ENCODE peak calls at places on chromosome 15, in six cellular contexts. One of them, this sample, is unnamed.

GRCh38 chr15:85318048-85318731 is 62.2 kb upstream of the AKAP13 start:
- DNase-seq in suprapubic skin: no peak
- DNase-seq in HCT116: peak
- DNase-seq in AG04449: peak
- DNase-seq in uterus: no peak
- DNase-seq in GM06990: peak
- DNase-seq in this sample: peak

GRCh38 chr15:74200871-74201419 is 1.6 kb downstream of the STRA6 start:
- DNase-seq in suprapubic skin: no peak
- DNase-seq in HCT116: no peak
- DNase-seq in AG04449: no peak
- DNase-seq in uterus: peak
- DNase-seq in GM06990: no peak
- DNase-seq in this sample: peak

GRCh38 chr15:58758141-58758540 is 8.6 kb upstream of the ADAM10 start:
- DNase-seq in suprapubic skin: no peak
- DNase-seq in HCT116: no peak
- DNase-seq in AG04449: no peak
- DNase-seq in uterus: no peak
- DNase-seq in GM06990: no peak
- DNase-seq in this sample: no peak

GRCh38 chr15:65402971-65403370 is 19.8 kb downstream of the IGDCC4 start:
- DNase-seq in suprapubic skin: no peak
- DNase-seq in HCT116: no peak
- DNase-seq in AG04449: no peak
- DNase-seq in uterus: no peak
- DNase-seq in GM06990: no peak
- DNase-seq in this sample: no peak

GRCh38 chr15:100073982-100074381 is 267.8 kb downstream of the ADAMTS17 start:
- DNase-seq in suprapubic skin: no peak
- DNase-seq in HCT116: no peak
- DNase-seq in AG04449: no peak
- DNase-seq in uterus: no peak
- DNase-seq in GM06990: no peak
- DNase-seq in this sample: peak

GRCh38 chr15:73926191-73927002 is at the start of gene LOXL1:
- DNase-seq in suprapubic skin: no peak
- DNase-seq in HCT116: peak
- DNase-seq in AG04449: peak
- DNase-seq in uterus: peak
- DNase-seq in GM06990: no peak
- DNase-seq in this sample: peak

GRCh38 chr15:77135181-77135580 is 64.3 kb upstream of the TSPAN3 start:
- DNase-seq in suprapubic skin: no peak
- DNase-seq in HCT116: no peak
- DNase-seq in AG04449: no peak
- DNase-seq in uterus: no peak
- DNase-seq in GM06990: no peak
- DNase-seq in this sample: no peak

GRCh38 chr15:68085052-68085451 is 30.9 kb downstream of the PIAS1 start:
- DNase-seq in suprapubic skin: no peak
- DNase-seq in HCT116: no peak
- DNase-seq in AG04449: no peak
- DNase-seq in uterus: no peak
- DNase-seq in GM06990: no peak
- DNase-seq in this sample: no peak

GRCh38 chr15:92467245-92467644 is 73.6 kb downstream of the ST8SIA2 start:
- DNase-seq in suprapubic skin: no peak
- DNase-seq in HCT116: no peak
- DNase-seq in AG04449: no peak
- DNase-seq in uterus: no peak
- DNase-seq in GM06990: no peak
- DNase-seq in this sample: no peak

GRCh38 chr15:74788716-74789151 is 6.9 kb downstream of the CSK start:
- DNase-seq in suprapubic skin: no peak
- DNase-seq in HCT116: no peak
- DNase-seq in AG04449: no peak
- DNase-seq in uterus: no peak
- DNase-seq in GM06990: peak
- DNase-seq in this sample: no peak

GRCh38 chr15:90774731-90775521 is 57.8 kb downstream of the BLM start:
- DNase-seq in suprapubic skin: no peak
- DNase-seq in HCT116: peak
- DNase-seq in AG04449: peak
- DNase-seq in uterus: no peak
- DNase-seq in GM06990: no peak
- DNase-seq in this sample: peak

GRCh38 chr15:68126415-68126814 is 72.3 kb downstream of the PIAS1 start:
- DNase-seq in suprapubic skin: no peak
- DNase-seq in HCT116: no peak
- DNase-seq in AG04449: no peak
- DNase-seq in uterus: peak
- DNase-seq in GM06990: no peak
- DNase-seq in this sample: peak

GRCh38 chr15:36612063-36612788 is 32.8 kb downstream of the CDIN1 start:
- DNase-seq in suprapubic skin: no peak
- DNase-seq in HCT116: peak
- DNase-seq in AG04449: peak
- DNase-seq in uterus: no peak
- DNase-seq in GM06990: no peak
- DNase-seq in this sample: peak

GRCh38 chr15:36994809-36995208 is 105.5 kb downstream of the MEIS2 start:
- DNase-seq in suprapubic skin: no peak
- DNase-seq in HCT116: no peak
- DNase-seq in AG04449: no peak
- DNase-seq in uterus: no peak
- DNase-seq in GM06990: no peak
- DNase-seq in this sample: no peak

GRCh38 chr15:43880406-43881184 is 53.8 kb downstream of the WDR76 start:
- DNase-seq in suprapubic skin: peak
- DNase-seq in HCT116: no peak
- DNase-seq in AG04449: no peak
- DNase-seq in uterus: no peak
- DNase-seq in GM06990: no peak
- DNase-seq in this sample: no peak

GRCh38 chr15:80404719-80405553 is 754 bp downstream of the ARNT2 start:
- DNase-seq in suprapubic skin: no peak
- DNase-seq in HCT116: no peak
- DNase-seq in AG04449: no peak
- DNase-seq in uterus: no peak
- DNase-seq in GM06990: no peak
- DNase-seq in this sample: no peak

GRCh38 chr15:71679223-71680078 is 130.9 kb upstream of the NR2E3 start:
- DNase-seq in suprapubic skin: no peak
- DNase-seq in HCT116: no peak
- DNase-seq in AG04449: peak
- DNase-seq in uterus: peak
- DNase-seq in GM06990: no peak
- DNase-seq in this sample: no peak

GRCh38 chr15:51536965-51537574 is 85.5 kb downstream of the DMXL2 start:
- DNase-seq in suprapubic skin: no peak
- DNase-seq in HCT116: peak
- DNase-seq in AG04449: peak
- DNase-seq in uterus: no peak
- DNase-seq in GM06990: no peak
- DNase-seq in this sample: peak

GRCh38 chr15:41207687-41208448 is 22.7 kb downstream of the EXD1 start:
- DNase-seq in suprapubic skin: no peak
- DNase-seq in HCT116: no peak
- DNase-seq in AG04449: no peak
- DNase-seq in uterus: no peak
- DNase-seq in GM06990: no peak
- DNase-seq in this sample: peak

GRCh38 chr15:76961277-76962010 is 29.9 kb downstream of the RCN2 start:
- DNase-seq in suprapubic skin: no peak
- DNase-seq in HCT116: no peak
- DNase-seq in AG04449: no peak
- DNase-seq in uterus: no peak
- DNase-seq in GM06990: no peak
- DNase-seq in this sample: no peak

GRCh38 chr15:51621917-51622268 is 678 bp downstream of the DMXL2 start:
- DNase-seq in suprapubic skin: peak
- DNase-seq in HCT116: peak
- DNase-seq in AG04449: no peak
- DNase-seq in uterus: peak
- DNase-seq in GM06990: no peak
- DNase-seq in this sample: peak

GRCh38 chr15:67548532-67548852 is 6.0 kb downstream of the MAP2K5 start:
- DNase-seq in suprapubic skin: no peak
- DNase-seq in HCT116: no peak
- DNase-seq in AG04449: no peak
- DNase-seq in uterus: no peak
- DNase-seq in GM06990: no peak
- DNase-seq in this sample: no peak

GRCh38 chr15:82020588-82020987 is 25.2 kb downstream of the MEX3B start:
- DNase-seq in suprapubic skin: no peak
- DNase-seq in HCT116: no peak
- DNase-seq in AG04449: no peak
- DNase-seq in uterus: no peak
- DNase-seq in GM06990: no peak
- DNase-seq in this sample: no peak

GRCh38 chr15:42736793-42737528 is at the start of gene CDAN1:
- DNase-seq in suprapubic skin: peak
- DNase-seq in HCT116: peak
- DNase-seq in AG04449: no peak
- DNase-seq in uterus: peak
- DNase-seq in GM06990: peak
- DNase-seq in this sample: peak

GRCh38 chr15:63348392-63348791 is 33.3 kb downstream of the CA12 start:
- DNase-seq in suprapubic skin: no peak
- DNase-seq in HCT116: no peak
- DNase-seq in AG04449: no peak
- DNase-seq in uterus: no peak
- DNase-seq in GM06990: no peak
- DNase-seq in this sample: peak

GRCh38 chr15:92377083-92377789 is 16.4 kb upstream of the ST8SIA2 start:
- DNase-seq in suprapubic skin: no peak
- DNase-seq in HCT116: no peak
- DNase-seq in AG04449: no peak
- DNase-seq in uterus: no peak
- DNase-seq in GM06990: no peak
- DNase-seq in this sample: peak

GRCh38 chr15:29451201-29451781 is 181.7 kb upstream of the NSMCE3 start:
- DNase-seq in suprapubic skin: peak
- DNase-seq in HCT116: peak
- DNase-seq in AG04449: no peak
- DNase-seq in uterus: no peak
- DNase-seq in GM06990: no peak
- DNase-seq in this sample: no peak
- TF ChIP-seq CTCF in suprapubic skin: no peak
- TF ChIP-seq CTCF in HCT116: peak
- TF ChIP-seq CTCF in AG04449: peak
- TF ChIP-seq CTCF in uterus: no peak
- TF ChIP-seq CTCF in GM06990: peak
- TF ChIP-seq CTCF in this sample: no peak

GRCh38 chr15:101578443-101578894 is 73.7 kb downstream of the TM2D3 start:
- DNase-seq in suprapubic skin: no peak
- DNase-seq in HCT116: peak
- DNase-seq in AG04449: no peak
- DNase-seq in uterus: no peak
- DNase-seq in GM06990: no peak
- DNase-seq in this sample: peak
- TF ChIP-seq CTCF in suprapubic skin: peak
- TF ChIP-seq CTCF in HCT116: peak
- TF ChIP-seq CTCF in AG04449: peak
- TF ChIP-seq CTCF in uterus: no peak
- TF ChIP-seq CTCF in GM06990: peak
- TF ChIP-seq CTCF in this sample: no peak

GRCh38 chr15:47027322-47027946 is 689.9 kb upstream of the SEMA6D start:
- DNase-seq in suprapubic skin: no peak
- DNase-seq in HCT116: no peak
- DNase-seq in AG04449: no peak
- DNase-seq in uterus: no peak
- DNase-seq in GM06990: no peak
- DNase-seq in this sample: no peak
- TF ChIP-seq CTCF in suprapubic skin: no peak
- TF ChIP-seq CTCF in HCT116: no peak
- TF ChIP-seq CTCF in AG04449: no peak
- TF ChIP-seq CTCF in uterus: no peak
- TF ChIP-seq CTCF in GM06990: peak
- TF ChIP-seq CTCF in this sample: peak

GRCh38 chr15:88243895-88244787 is 12.4 kb downstream of the NTRK3 start:
- DNase-seq in suprapubic skin: no peak
- DNase-seq in HCT116: peak
- DNase-seq in AG04449: no peak
- DNase-seq in uterus: no peak
- DNase-seq in GM06990: no peak
- DNase-seq in this sample: peak
- TF ChIP-seq CTCF in suprapubic skin: peak
- TF ChIP-seq CTCF in HCT116: peak
- TF ChIP-seq CTCF in AG04449: peak
- TF ChIP-seq CTCF in uterus: peak
- TF ChIP-seq CTCF in GM06990: peak
- TF ChIP-seq CTCF in this sample: peak

DNA sequence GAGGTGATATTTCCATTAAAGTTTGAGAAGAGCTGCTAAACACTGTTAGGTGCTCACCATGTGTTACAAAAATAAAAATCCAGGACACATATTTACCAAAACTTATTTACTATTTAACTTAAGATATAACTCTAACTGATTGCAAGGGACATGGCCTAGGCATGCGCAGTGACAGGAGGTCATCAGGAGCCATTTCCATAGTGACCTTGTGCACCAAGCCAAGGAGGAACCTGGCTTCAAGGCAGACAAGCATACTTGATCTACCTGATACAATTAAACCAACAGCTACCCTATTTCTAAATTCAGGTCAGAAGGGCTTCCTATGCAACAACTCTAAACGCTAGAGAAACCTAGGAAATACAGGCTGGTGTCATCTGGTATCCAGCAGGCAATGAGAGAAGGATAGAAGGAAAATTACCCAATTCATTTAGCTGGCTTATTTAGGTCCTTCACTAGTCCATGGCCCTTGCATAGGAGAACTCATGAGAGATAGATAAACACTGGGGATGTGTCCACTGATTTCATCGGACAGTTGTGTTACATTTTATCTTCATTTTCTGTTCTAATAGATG is 134.4 kb downstream of the FOXB1 start:
- DNase-seq in suprapubic skin: no peak
- DNase-seq in HCT116: no peak
- DNase-seq in AG04449: no peak
- DNase-seq in uterus: no peak
- DNase-seq in GM06990: no peak
- DNase-seq in this sample: no peak
- TF ChIP-seq CTCF in suprapubic skin: no peak
- TF ChIP-seq CTCF in HCT116: no peak
- TF ChIP-seq CTCF in AG04449: no peak
- TF ChIP-seq CTCF in uterus: no peak
- TF ChIP-seq CTCF in GM06990: no peak
- TF ChIP-seq CTCF in this sample: no peak

This sample was measured in MCF 10A.